ENCODE peak calls at places on chromosomes 4 and X, in ten cellular contexts. J, I, N, C, A, M, V, H, D and O are unnamed samples.

GRCh38 chrX:132463411-132463810 is 25.4 kb downstream of the MBNL3 start:
- DNase-seq in N (peak; percentile 47), J (peak; percentile 6), A (peak; percentile 24), V (peak; percentile 3), C (no peak), D (no peak), I (no peak), H (no peak), M (no peak), O (no peak)

GRCh38 chrX:15724911-15725310 is 13.2 kb upstream of the CA5B start:
- DNase-seq in A (no peak), M (no peak), J (no peak), N (no peak), H (no peak), D (no peak), C (no peak), V (no peak), I (no peak), O (no peak)

GRCh38 chr4:7263166-7263565 is 70.8 kb downstream of the SORCS2 start:
- DNase-seq in N (no peak), C (no peak), A (no peak), J (no peak), I (no peak), M (no peak), H (no peak), D (no peak), V (no peak), O (no peak)

GRCh38 chr4:136864580-136865185 is 667.6 kb downstream of the PCDH18 start:
- DNase-seq in C (no peak), N (no peak), V (no peak), J (no peak), A (peak; percentile 76), M (peak; percentile 62), I (peak; percentile 42), D (peak; percentile 85), H (peak; percentile 50), O (no peak)

GRCh38 chr4:152719856-152720556 is 40.2 kb upstream of the TMEM154 start:
- DNase-seq in D (no peak), C (no peak), A (no peak), I (no peak), H (peak; percentile 31), M (peak; percentile 2), V (no peak), J (no peak), N (no peak), O (no peak)

GRCh38 chrX:85627363-85627762 is 247.9 kb upstream of the POF1B start:
- DNase-seq in I (no peak), M (no peak), H (peak; percentile 0), V (no peak), J (no peak), N (no peak), C (no peak), D (no peak), A (peak; percentile 12), O (no peak)

GRCh38 chr4:38583102-38583501 is 80.9 kb upstream of the KLF3 start:
- DNase-seq in N (no peak), A (peak; percentile 62), D (no peak), V (peak; percentile 11), H (no peak), J (no peak), I (peak; percentile 65), C (no peak), M (peak; percentile 13), O (no peak)

GRCh38 chrX:24694825-24695224 is 1.1 kb downstream of the POLA1 start:
- DNase-seq in H (no peak), V (no peak), C (no peak), D (no peak), I (no peak), M (no peak), N (no peak), A (peak; percentile 2), J (no peak), O (no peak)

GRCh38 chrX:9326369-9326768 is 138.5 kb upstream of the TBL1X start:
- DNase-seq in V (no peak), I (no peak), H (no peak), A (peak; percentile 20), J (no peak), C (no peak), N (no peak), M (no peak), D (no peak), O (no peak)

GRCh38 chr4:164701665-164702064 is 52.3 kb upstream of the SMIM31 start:
- DNase-seq in A (no peak), H (no peak), C (no peak), D (no peak), M (no peak), J (no peak), I (no peak), V (no peak), N (no peak), O (no peak)

GRCh38 chr4:144399927-144400326 is 246.0 kb upstream of the HHIP start:
- DNase-seq in C (no peak), J (no peak), A (peak; percentile 90), M (peak; percentile 5), D (peak; percentile 74), V (no peak), H (no peak), N (no peak), I (no peak), O (no peak)

GRCh38 chr4:87848622-87849351 is 16.0 kb downstream of the MEPE start:
- DNase-seq in I (peak; percentile 67), N (no peak), H (peak; percentile 49), C (no peak), M (peak; percentile 65), A (peak; percentile 77), V (no peak), J (no peak), D (no peak), O (no peak)

GRCh38 chr4:7905461-7905915 is 34.2 kb downstream of the AFAP1 start:
- DNase-seq in D (no peak), H (no peak), I (peak; percentile 24), N (peak; percentile 33), A (peak; percentile 55), C (no peak), V (no peak), J (no peak), M (no peak), O (no peak)

GRCh38 chr4:136307765-136308164 is 1224.5 kb downstream of the PCDH18 start:
- DNase-seq in A (no peak), M (no peak), J (no peak), N (no peak), V (no peak), D (no peak), I (no peak), H (no peak), C (no peak), O (no peak)

GRCh38 chr4:25867781-25868180 is 5.0 kb upstream of the SEL1L3 start:
- DNase-seq in J (no peak), M (no peak), A (no peak), D (no peak), H (no peak), N (no peak), V (no peak), I (no peak), C (no peak), O (no peak)

GRCh38 chr4:168028970-168029610 is 63.2 kb upstream of the ANXA10 start:
- DNase-seq in V (no peak), J (no peak), M (no peak), N (no peak), C (no peak), I (no peak), H (no peak), A (no peak), D (no peak), O (no peak)

GRCh38 chr4:110164251-110164650 is 34.2 kb downstream of the ELOVL6 start:
- DNase-seq in J (no peak), C (no peak), H (no peak), V (no peak), N (no peak), M (no peak), D (no peak), A (peak; percentile 57), I (no peak), O (no peak)

GRCh38 chrX:16754019-16754418 is 32.2 kb upstream of the TXLNG start:
- DNase-seq in H (no peak), N (no peak), D (no peak), V (no peak), A (peak; percentile 34), M (no peak), C (no peak), I (no peak), J (no peak), O (no peak)

GRCh38 chr4:183443609-183444148 is 757 bp upstream of the CDKN2AIP start:
- DNase-seq in H (peak; percentile 76), C (no peak), V (peak; percentile 2), J (no peak), N (no peak), D (no peak), I (no peak), A (peak; percentile 59), M (peak; percentile 35), O (no peak)

GRCh38 chrX:147565239-147565638 is 346.5 kb upstream of the FMR1 start:
- DNase-seq in H (no peak), C (no peak), I (no peak), D (no peak), M (no peak), V (no peak), J (no peak), A (peak; percentile 3), N (no peak), O (no peak)

GRCh38 chr4:109847896-109848442 is at the start of gene LRIT3:
- DNase-seq in N (no peak), I (no peak), D (no peak), V (no peak), A (no peak), J (no peak), H (no peak), M (no peak), C (no peak), O (no peak)

GRCh38 chrX:57915680-57916079 is 5.4 kb upstream of the ZXDA start:
- DNase-seq in D (no peak), M (no peak), N (no peak), V (no peak), J (no peak), H (no peak), C (no peak), A (no peak), I (no peak), O (no peak)

GRCh38 chr4:56055991-56056390 is 107.2 kb downstream of the CEP135 start:
- DNase-seq in V (no peak), H (no peak), I (no peak), J (no peak), N (no peak), M (no peak), C (no peak), D (no peak), A (peak; percentile 18), O (no peak)